ENCODE peak calls at places on chromosomes 2 and 18, in eight cellular contexts. W is pulmonary artery endothelial cell; K is stimulated activated CD4-positive, alpha-beta T cell treated with anti-CD3 and anti-CD28 coated beads, Interleukin-2, amount 100 ng/mL, for 24 hours; P is NAMALWA; O is activated T-cell treated with anti-CD3 and anti-CD28 coated beads for 1 hour; N is HT1080; X is NCI-H2081 treated with DMSO at 0.1 percent for 48 hours; I is AG08396. D is an unnamed sample.

GRCh38 chr2:2873450-2873811 is 504.2 kb downstream of the EIPR1 start:
- DNase-seq in N (no peak), K (no peak), X (no peak), P (no peak), I (no peak), O (no peak), W (no peak), D (no peak)

GRCh38 chr18:23499571-23499889 is 3.8 kb upstream of the RMC1 start:
- DNase-seq in W (no peak), N (no peak), I (no peak), X (no peak), K (no peak), P (no peak), O (no peak), D (no peak)

GRCh38 chr18:74124642-74125041 is 23.0 kb downstream of the FBXO15 start:
- DNase-seq in K (no peak), X (no peak), W (no peak), O (no peak), P (no peak), N (no peak), I (no peak), D (no peak)

GRCh38 chr2:134181219-134181618 is 72.7 kb upstream of the MGAT5 start:
- DNase-seq in I (no peak), N (no peak), X (no peak), P (peak), W (no peak), K (no peak), O (peak), D (no peak)

GRCh38 chr2:204535356-204535755 is 9.9 kb upstream of the PARD3B start:
- DNase-seq in K (no peak), W (no peak), X (no peak), P (no peak), N (no peak), I (no peak), O (no peak), D (no peak)

GRCh38 chr2:34104601-34105000 is 505.5 kb upstream of the FAM98A start:
- DNase-seq in O (no peak), I (no peak), P (no peak), N (peak), K (no peak), W (peak), X (no peak), D (no peak)

GRCh38 chr2:673615-674318 is 3.4 kb downstream of the TMEM18 start:
- DNase-seq in X (no peak), I (peak), W (no peak), O (no peak), N (peak), K (no peak), P (peak), D (no peak)

GRCh38 chr2:96895032-96895708 is 25.3 kb upstream of the SEMA4C start:
- DNase-seq in I (no peak), X (no peak), O (no peak), W (no peak), N (no peak), P (no peak), K (no peak), D (no peak)

GRCh38 chr2:145759228-145759940 is 1239.5 kb upstream of the ZEB2 start:
- DNase-seq in X (no peak), P (no peak), N (no peak), W (no peak), I (peak), O (no peak), K (no peak), D (no peak)

GRCh38 chr2:201907128-201907886 is 101.0 kb downstream of the CDK15 start:
- DNase-seq in X (no peak), O (no peak), P (no peak), K (no peak), I (no peak), N (no peak), W (no peak), D (no peak)

GRCh38 chr2:70041666-70042065 is 45.6 kb upstream of the PCBP1 start:
- DNase-seq in P (no peak), W (no peak), O (no peak), K (no peak), N (peak), X (no peak), I (no peak), D (no peak)

GRCh38 chr18:45014047-45014501 is 333.4 kb downstream of the SETBP1 start:
- DNase-seq in X (peak), O (no peak), I (peak), K (no peak), P (no peak), W (peak), N (peak), D (no peak)

GRCh38 chr2:162244559-162245031 is 1.4 kb upstream of the FAP start:
- DNase-seq in P (no peak), I (peak), X (no peak), K (no peak), W (peak), N (peak), O (no peak), D (no peak)

GRCh38 chr18:51447351-51447896 is 249.9 kb upstream of the MEX3C start:
- DNase-seq in P (no peak), N (no peak), K (no peak), O (no peak), W (no peak), I (no peak), X (no peak), D (no peak)

GRCh38 chr2:241209271-241209670 is 20.8 kb downstream of the ANO7 start:
- DNase-seq in X (no peak), O (no peak), N (no peak), K (no peak), I (no peak), P (no peak), W (no peak), D (no peak)

GRCh38 chr18:59372975-59373374 is 13.9 kb upstream of the LMAN1 start:
- DNase-seq in X (no peak), W (no peak), K (no peak), N (no peak), I (no peak), O (no peak), P (no peak), D (no peak)

GRCh38 chr2:9914384-9915065 is 37.0 kb upstream of the GRHL1 start:
- DNase-seq in I (peak), W (peak), N (peak), O (no peak), K (peak), X (no peak), P (no peak), D (no peak)

GRCh38 chr18:44238911-44239310 is 441.8 kb upstream of the SETBP1 start:
- DNase-seq in O (no peak), X (no peak), P (no peak), K (no peak), W (no peak), I (no peak), N (no peak), D (no peak)

GRCh38 chr2:767440-767839 is 90.2 kb upstream of the TMEM18 start:
- DNase-seq in I (no peak), O (no peak), P (no peak), X (no peak), N (no peak), K (peak), W (no peak), D (no peak)

GRCh38 chr2:44706584-44707553 is 234.6 kb upstream of the SIX3 start:
- DNase-seq in I (no peak), X (peak), O (no peak), K (no peak), N (no peak), P (no peak), W (no peak), D (no peak)

GRCh38 chr2:72145658-72146329 is 1.9 kb downstream of the CYP26B1 start:
- DNase-seq in N (no peak), K (no peak), X (no peak), P (no peak), I (no peak), O (no peak), W (no peak), D (no peak)